ENCODE peak calls at places on chromosomes 16 and 17, in ten cellular contexts. One of them, this sample, is unnamed.

GRCh38 chr17:28074010-28074409 is 31.5 kb downstream of the NLK start:
- DNase-seq in prostate gland: no peak
- DNase-seq in thyroid gland: no peak
- DNase-seq in H54: no peak
- DNase-seq in spleen: no peak
- DNase-seq in adrenal gland: no peak
- DNase-seq in body of pancreas: no peak
- DNase-seq in K562: no peak
- DNase-seq in heart left ventricle: no peak
- DNase-seq in NB4: no peak
- DNase-seq in this sample: no peak

GRCh38 chr17:45283711-45284110 is 21.8 kb upstream of the SPATA32 start:
- DNase-seq in thyroid gland: no peak
- DNase-seq in H54: no peak
- DNase-seq in prostate gland: no peak
- DNase-seq in K562: no peak
- DNase-seq in body of pancreas: no peak
- DNase-seq in heart left ventricle: no peak
- DNase-seq in spleen: no peak
- DNase-seq in adrenal gland: peak
- DNase-seq in NB4: no peak
- DNase-seq in this sample: no peak

GRCh38 chr17:4920351-4921048 is 11.6 kb upstream of the GP1BA start:
- DNase-seq in body of pancreas: no peak
- DNase-seq in K562: no peak
- DNase-seq in NB4: peak
- DNase-seq in adrenal gland: no peak
- DNase-seq in H54: no peak
- DNase-seq in heart left ventricle: no peak
- DNase-seq in prostate gland: no peak
- DNase-seq in thyroid gland: no peak
- DNase-seq in spleen: no peak
- DNase-seq in this sample: no peak

GRCh38 chr16:1661826-1662225 is 16.3 kb upstream of the JPT2 start:
- DNase-seq in spleen: no peak
- DNase-seq in K562: no peak
- DNase-seq in H54: no peak
- DNase-seq in NB4: no peak
- DNase-seq in heart left ventricle: no peak
- DNase-seq in body of pancreas: no peak
- DNase-seq in thyroid gland: no peak
- DNase-seq in adrenal gland: no peak
- DNase-seq in prostate gland: no peak
- DNase-seq in this sample: no peak

GRCh38 chr16:65388592-65388991 is 266.7 kb upstream of the CDH11 start:
- DNase-seq in thyroid gland: no peak
- DNase-seq in body of pancreas: no peak
- DNase-seq in prostate gland: no peak
- DNase-seq in adrenal gland: no peak
- DNase-seq in H54: no peak
- DNase-seq in K562: no peak
- DNase-seq in spleen: no peak
- DNase-seq in heart left ventricle: no peak
- DNase-seq in NB4: no peak
- DNase-seq in this sample: no peak

GRCh38 chr16:14148016-14148415 is 76.9 kb downstream of the MRTFB start:
- DNase-seq in adrenal gland: no peak
- DNase-seq in thyroid gland: no peak
- DNase-seq in K562: no peak
- DNase-seq in H54: no peak
- DNase-seq in prostate gland: no peak
- DNase-seq in body of pancreas: no peak
- DNase-seq in NB4: no peak
- DNase-seq in heart left ventricle: no peak
- DNase-seq in spleen: no peak
- DNase-seq in this sample: no peak

GRCh38 chr17:56777859-56778258 is 55.9 kb downstream of the C17orf67 start:
- DNase-seq in K562: no peak
- DNase-seq in H54: no peak
- DNase-seq in NB4: no peak
- DNase-seq in spleen: no peak
- DNase-seq in heart left ventricle: no peak
- DNase-seq in adrenal gland: no peak
- DNase-seq in thyroid gland: no peak
- DNase-seq in body of pancreas: no peak
- DNase-seq in prostate gland: no peak
- DNase-seq in this sample: no peak

GRCh38 chr16:67967183-67967955 is 1.1 kb downstream of the SLC12A4 start:
- DNase-seq in spleen: peak
- DNase-seq in NB4: no peak
- DNase-seq in prostate gland: no peak
- DNase-seq in K562: peak
- DNase-seq in thyroid gland: peak
- DNase-seq in adrenal gland: no peak
- DNase-seq in H54: no peak
- DNase-seq in heart left ventricle: no peak
- DNase-seq in body of pancreas: no peak
- DNase-seq in this sample: no peak

GRCh38 chr16:10933865-10934264 is 8.4 kb downstream of the DEXI start:
- DNase-seq in prostate gland: no peak
- DNase-seq in heart left ventricle: no peak
- DNase-seq in H54: no peak
- DNase-seq in K562: no peak
- DNase-seq in adrenal gland: peak
- DNase-seq in body of pancreas: no peak
- DNase-seq in NB4: no peak
- DNase-seq in thyroid gland: no peak
- DNase-seq in spleen: no peak
- DNase-seq in this sample: no peak

GRCh38 chr16:10932959-10933710 is 9.1 kb downstream of the DEXI start:
- DNase-seq in K562: no peak
- DNase-seq in adrenal gland: no peak
- DNase-seq in thyroid gland: no peak
- DNase-seq in H54: no peak
- DNase-seq in NB4: peak
- DNase-seq in body of pancreas: no peak
- DNase-seq in heart left ventricle: no peak
- DNase-seq in spleen: no peak
- DNase-seq in prostate gland: no peak
- DNase-seq in this sample: no peak

GRCh38 chr16:10931133-10931532 is 11.1 kb downstream of the DEXI start:
- DNase-seq in H54: no peak
- DNase-seq in prostate gland: no peak
- DNase-seq in spleen: peak
- DNase-seq in heart left ventricle: no peak
- DNase-seq in NB4: no peak
- DNase-seq in K562: no peak
- DNase-seq in thyroid gland: no peak
- DNase-seq in adrenal gland: no peak
- DNase-seq in body of pancreas: no peak
- DNase-seq in this sample: no peak

GRCh38 chr16:10930755-10931093 is 11.5 kb downstream of the DEXI start:
- DNase-seq in spleen: no peak
- DNase-seq in H54: no peak
- DNase-seq in heart left ventricle: no peak
- DNase-seq in prostate gland: no peak
- DNase-seq in thyroid gland: no peak
- DNase-seq in K562: no peak
- DNase-seq in NB4: no peak
- DNase-seq in body of pancreas: no peak
- DNase-seq in adrenal gland: no peak
- DNase-seq in this sample: no peak

DNA sequence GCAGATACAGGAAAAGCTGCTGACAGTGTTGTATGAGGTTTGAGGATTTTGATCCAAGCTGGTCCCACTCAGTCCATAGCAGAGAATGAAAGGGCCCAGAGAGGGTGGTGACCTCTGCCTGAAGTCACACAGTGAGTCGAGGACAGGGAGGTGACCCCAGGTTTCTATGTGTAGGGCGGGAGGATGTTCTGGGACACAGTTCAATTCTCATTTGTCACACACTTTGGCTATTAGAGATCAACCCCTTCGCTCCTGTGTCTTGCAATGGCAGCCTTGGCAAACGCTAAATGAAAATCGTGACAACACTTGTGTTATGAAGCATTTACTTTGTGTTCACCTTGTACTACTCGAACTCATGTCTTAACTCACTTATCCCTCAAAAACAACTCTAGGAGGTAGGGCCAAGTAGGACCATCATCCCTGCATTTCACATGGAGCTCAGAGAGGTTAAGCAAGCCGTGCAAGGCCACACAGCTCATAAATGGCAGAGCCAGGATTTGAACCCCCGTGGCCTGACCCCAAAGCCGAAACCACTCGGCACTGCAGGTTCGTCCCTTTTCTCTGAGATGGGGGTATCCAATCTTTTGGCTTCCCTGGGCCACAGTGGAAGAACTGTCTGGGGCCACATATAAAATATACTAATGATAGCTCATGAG is 10.2 kb downstream of the DEXI start:
- DNase-seq in spleen: no peak
- DNase-seq in heart left ventricle: no peak
- DNase-seq in NB4: no peak
- DNase-seq in adrenal gland: no peak
- DNase-seq in prostate gland: no peak
- DNase-seq in H54: no peak
- DNase-seq in K562: no peak
- DNase-seq in thyroid gland: no peak
- DNase-seq in body of pancreas: no peak
- DNase-seq in this sample: no peak
- TF ChIP-seq POLR2A in spleen: no peak
- TF ChIP-seq POLR2A in heart left ventricle: no peak
- TF ChIP-seq POLR2A in NB4: no peak
- TF ChIP-seq POLR2A in adrenal gland: no peak
- TF ChIP-seq POLR2A in prostate gland: no peak
- TF ChIP-seq POLR2A in H54: no peak
- TF ChIP-seq POLR2A in K562: no peak
- TF ChIP-seq POLR2A in thyroid gland: no peak
- TF ChIP-seq POLR2A in body of pancreas: no peak
- TF ChIP-seq POLR2A in this sample: no peak

DNA sequence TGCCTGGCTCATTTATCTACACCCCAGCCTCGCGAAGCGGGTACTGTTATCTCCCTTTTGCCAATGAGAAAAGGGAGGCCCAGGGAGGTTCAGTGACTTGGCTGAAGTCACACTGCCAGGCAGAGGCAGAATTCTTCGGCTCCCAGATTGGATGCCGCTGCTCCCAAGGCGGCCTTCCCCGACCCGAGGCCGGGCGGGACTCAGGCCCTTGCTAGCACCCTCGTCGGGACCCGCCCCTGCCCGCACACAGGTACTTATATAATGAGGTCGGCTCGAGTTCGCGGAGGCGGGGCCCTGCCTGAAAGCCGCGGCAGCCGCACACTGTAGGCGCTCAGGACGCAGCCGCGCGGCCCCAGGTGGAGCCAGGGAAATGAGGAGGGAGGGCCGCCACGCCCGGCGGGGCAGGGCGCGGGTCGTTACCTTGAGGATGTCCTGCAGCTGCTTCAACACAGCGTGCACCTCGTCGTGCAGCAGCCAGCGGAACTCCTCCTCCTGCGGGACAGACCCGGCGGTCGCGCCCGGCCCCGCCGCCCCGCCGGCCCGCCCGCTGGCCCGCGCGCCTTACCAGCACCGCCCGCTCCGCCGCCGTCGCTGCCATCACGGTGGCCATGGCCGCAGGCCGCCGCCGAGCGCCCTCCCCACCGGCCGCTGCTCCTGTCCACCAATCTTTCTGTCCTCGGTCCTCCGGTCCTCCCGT is at the start of gene ROGDI:
- DNase-seq in thyroid gland: peak
- DNase-seq in adrenal gland: peak
- DNase-seq in spleen: peak
- DNase-seq in prostate gland: peak
- DNase-seq in H54: peak
- DNase-seq in NB4: peak
- DNase-seq in heart left ventricle: peak
- DNase-seq in K562: peak
- DNase-seq in body of pancreas: peak
- DNase-seq in this sample: peak
- TF ChIP-seq POLR2A in thyroid gland: peak
- TF ChIP-seq POLR2A in adrenal gland: peak
- TF ChIP-seq POLR2A in spleen: no peak
- TF ChIP-seq POLR2A in prostate gland: peak
- TF ChIP-seq POLR2A in H54: peak
- TF ChIP-seq POLR2A in NB4: peak
- TF ChIP-seq POLR2A in heart left ventricle: no peak
- TF ChIP-seq POLR2A in K562: peak
- TF ChIP-seq POLR2A in body of pancreas: peak
- TF ChIP-seq POLR2A in this sample: no peak

GRCh38 chr17:31598388-31598760 is 206.9 kb downstream of the RAB11FIP4 start:
- DNase-seq in spleen: no peak
- DNase-seq in prostate gland: no peak
- DNase-seq in adrenal gland: no peak
- DNase-seq in K562: no peak
- DNase-seq in body of pancreas: no peak
- DNase-seq in thyroid gland: no peak
- DNase-seq in NB4: peak
- DNase-seq in H54: no peak
- DNase-seq in heart left ventricle: no peak
- DNase-seq in this sample: no peak

GRCh38 chr17:31597646-31598387 is 206.3 kb downstream of the RAB11FIP4 start:
- DNase-seq in prostate gland: no peak
- DNase-seq in H54: no peak
- DNase-seq in adrenal gland: no peak
- DNase-seq in body of pancreas: no peak
- DNase-seq in NB4: no peak
- DNase-seq in K562: no peak
- DNase-seq in spleen: peak
- DNase-seq in thyroid gland: no peak
- DNase-seq in heart left ventricle: no peak
- DNase-seq in this sample: no peak

GRCh38 chr17:31595076-31595475 is 203.6 kb downstream of the RAB11FIP4 start:
- DNase-seq in H54: no peak
- DNase-seq in adrenal gland: no peak
- DNase-seq in thyroid gland: no peak
- DNase-seq in NB4: no peak
- DNase-seq in spleen: peak
- DNase-seq in K562: no peak
- DNase-seq in heart left ventricle: no peak
- DNase-seq in body of pancreas: no peak
- DNase-seq in prostate gland: no peak
- DNase-seq in this sample: no peak

GRCh38 chr17:31595666-31596381 is 204.3 kb downstream of the RAB11FIP4 start:
- DNase-seq in prostate gland: no peak
- DNase-seq in adrenal gland: no peak
- DNase-seq in thyroid gland: no peak
- DNase-seq in K562: no peak
- DNase-seq in spleen: peak
- DNase-seq in NB4: no peak
- DNase-seq in body of pancreas: no peak
- DNase-seq in H54: no peak
- DNase-seq in heart left ventricle: no peak
- DNase-seq in this sample: no peak

GRCh38 chr17:31596382-31597323 is 205.2 kb downstream of the RAB11FIP4 start:
- DNase-seq in adrenal gland: peak
- DNase-seq in K562: no peak
- DNase-seq in spleen: peak
- DNase-seq in NB4: peak
- DNase-seq in H54: peak
- DNase-seq in body of pancreas: peak
- DNase-seq in prostate gland: no peak
- DNase-seq in heart left ventricle: peak
- DNase-seq in thyroid gland: no peak
- DNase-seq in this sample: peak
- TF ChIP-seq POLR2A in adrenal gland: peak
- TF ChIP-seq POLR2A in K562: no peak
- TF ChIP-seq POLR2A in spleen: no peak
- TF ChIP-seq POLR2A in NB4: peak
- TF ChIP-seq POLR2A in H54: peak
- TF ChIP-seq POLR2A in body of pancreas: no peak
- TF ChIP-seq POLR2A in prostate gland: no peak
- TF ChIP-seq POLR2A in heart left ventricle: no peak
- TF ChIP-seq POLR2A in thyroid gland: no peak
- TF ChIP-seq POLR2A in this sample: no peak

DNA sequence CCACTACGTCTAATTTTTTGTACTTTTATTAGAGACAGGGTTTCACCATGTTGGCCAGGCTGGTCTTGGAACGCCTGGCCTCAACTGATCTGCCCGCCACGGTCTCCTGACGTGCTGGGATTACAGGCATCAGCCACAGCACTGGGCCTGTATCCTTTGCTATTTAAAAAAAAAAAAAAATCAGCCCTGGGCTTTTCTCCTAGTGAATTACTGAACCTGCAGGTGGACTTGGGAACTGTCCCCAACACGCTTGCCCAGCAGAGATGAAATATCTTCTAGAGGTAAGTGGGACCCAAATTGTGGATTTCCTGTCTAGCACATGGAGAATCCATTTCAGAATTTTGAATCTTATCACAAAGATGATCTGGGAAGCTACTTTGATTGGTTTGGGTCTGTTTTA is 14.8 kb downstream of the CNOT1 start:
- DNase-seq in spleen: peak
- DNase-seq in heart left ventricle: no peak
- DNase-seq in NB4: no peak
- DNase-seq in K562: no peak
- DNase-seq in H54: no peak
- DNase-seq in adrenal gland: no peak
- DNase-seq in thyroid gland: no peak
- DNase-seq in prostate gland: no peak
- DNase-seq in body of pancreas: no peak
- DNase-seq in this sample: no peak
- TF ChIP-seq POLR2A in spleen: no peak
- TF ChIP-seq POLR2A in heart left ventricle: no peak
- TF ChIP-seq POLR2A in NB4: no peak
- TF ChIP-seq POLR2A in K562: no peak
- TF ChIP-seq POLR2A in H54: no peak
- TF ChIP-seq POLR2A in adrenal gland: no peak
- TF ChIP-seq POLR2A in thyroid gland: no peak
- TF ChIP-seq POLR2A in prostate gland: no peak
- TF ChIP-seq POLR2A in body of pancreas: no peak
- TF ChIP-seq POLR2A in this sample: no peak

This sample was measured in testis.